ENCODE peak calls at places on chromosomes 6 and 20, in six cellular contexts. V is activated CD8-positive, alpha-beta T cell treated with anti-CD3 and anti-CD28 coated beads for 36 hours; Y is MCF 10A; M is endothelial cell; T is mesothelial cell of epicardium; P is RWPE1. W is an unnamed sample.
A peak's percentile ranks its signal among the peaks of the same experiment; 100 is the strongest.

GRCh38 chr6:141484726-141485125 is 648.0 kb upstream of the GJE1 start:
- DNase-seq in V (peak; percentile 59), Y (no peak), M (no peak), T (no peak), P (no peak), W (no peak)

GRCh38 chr20:10357061-10357708 is 76.8 kb downstream of the MKKS start:
- DNase-seq in V (no peak), Y (no peak), M (no peak), T (no peak), P (no peak), W (no peak)

GRCh38 chr6:17938885-17939284 is 48.5 kb downstream of the KIF13A start:
- DNase-seq in V (no peak), Y (peak; percentile 42), M (no peak), T (no peak), P (peak; percentile 32), W (peak; percentile 35)

GRCh38 chr20:25000268-25000801 is 7.8 kb upstream of the APMAP start:
- DNase-seq in V (no peak), Y (peak; percentile 73), M (no peak), T (peak; percentile 71), P (peak; percentile 91), W (peak; percentile 86)

GRCh38 chr6:3506751-3507388 is 50.0 kb upstream of the SLC22A23 start:
- DNase-seq in V (no peak), Y (peak; percentile 46), M (no peak), T (no peak), P (no peak), W (no peak)

GRCh38 chr6:105043979-105044378 is 87.1 kb downstream of the LIN28B start:
- DNase-seq in V (no peak), Y (no peak), M (no peak), T (no peak), P (no peak), W (no peak)

GRCh38 chr6:53725791-53726575 is 60.4 kb upstream of the KLHL31 start:
- DNase-seq in V (peak; percentile 82), Y (peak; percentile 75), M (peak; percentile 88), T (peak; percentile 84), P (peak; percentile 71), W (peak; percentile 33)

GRCh38 chr6:131754715-131755567 is 44.1 kb upstream of the CTAGE9 start:
- DNase-seq in V (no peak), Y (no peak), M (peak; percentile 23), T (no peak), P (no peak), W (peak; percentile 74)

GRCh38 chr6:154258064-154258757 is 98.4 kb downstream of the IPCEF1 start:
- DNase-seq in V (no peak), Y (no peak), M (no peak), T (no peak), P (no peak), W (no peak)

GRCh38 chr6:14739830-14740229 is 506.0 kb upstream of the JARID2 start:
- DNase-seq in V (no peak), Y (no peak), M (no peak), T (no peak), P (no peak), W (no peak)

GRCh38 chr6:33320315-33321181 is 3.0 kb upstream of the ZBTB22 start:
- DNase-seq in V (no peak), Y (peak; percentile 88), M (no peak), T (no peak), P (peak; percentile 60), W (peak; percentile 93)

GRCh38 chr20:43766395-43766794 is 39.6 kb upstream of the GTSF1L start:
- DNase-seq in V (no peak), Y (no peak), M (no peak), T (no peak), P (no peak), W (no peak)

GRCh38 chr6:14804444-14805210 is 441.2 kb upstream of the JARID2 start:
- DNase-seq in V (no peak), Y (peak; percentile 68), M (no peak), T (peak; percentile 88), P (no peak), W (peak; percentile 93)

GRCh38 chr6:114862809-114863208 is 520.0 kb upstream of the HS3ST5 start:
- DNase-seq in V (no peak), Y (peak; percentile 4), M (no peak), T (no peak), P (peak; percentile 4), W (no peak)

GRCh38 chr20:12653642-12654041 is 355.1 kb upstream of the SPTLC3 start:
- DNase-seq in V (no peak), Y (no peak), M (no peak), T (no peak), P (no peak), W (no peak)

GRCh38 chr20:41138527-41139226 is 1.3 kb downstream of the PLCG1 start:
- DNase-seq in V (peak; percentile 72), Y (no peak), M (no peak), T (no peak), P (peak; percentile 54), W (no peak)

GRCh38 chr20:59519707-59520014 is 84.7 kb upstream of the PHACTR3 start:
- DNase-seq in V (no peak), Y (no peak), M (no peak), T (no peak), P (no peak), W (no peak)

GRCh38 chr20:59515013-59515905 is 89.1 kb upstream of the PHACTR3 start:
- DNase-seq in V (no peak), Y (peak; percentile 75), M (peak; percentile 91), T (peak; percentile 87), P (peak; percentile 91), W (peak; percentile 44)

GRCh38 chr20:59515906-59516209 is 88.5 kb upstream of the PHACTR3 start:
- DNase-seq in V (no peak), Y (no peak), M (no peak), T (no peak), P (no peak), W (no peak)

GRCh38 chr20:59520814-59521213 is 83.5 kb upstream of the PHACTR3 start:
- DNase-seq in V (no peak), Y (no peak), M (no peak), T (no peak), P (no peak), W (no peak)

DNA sequence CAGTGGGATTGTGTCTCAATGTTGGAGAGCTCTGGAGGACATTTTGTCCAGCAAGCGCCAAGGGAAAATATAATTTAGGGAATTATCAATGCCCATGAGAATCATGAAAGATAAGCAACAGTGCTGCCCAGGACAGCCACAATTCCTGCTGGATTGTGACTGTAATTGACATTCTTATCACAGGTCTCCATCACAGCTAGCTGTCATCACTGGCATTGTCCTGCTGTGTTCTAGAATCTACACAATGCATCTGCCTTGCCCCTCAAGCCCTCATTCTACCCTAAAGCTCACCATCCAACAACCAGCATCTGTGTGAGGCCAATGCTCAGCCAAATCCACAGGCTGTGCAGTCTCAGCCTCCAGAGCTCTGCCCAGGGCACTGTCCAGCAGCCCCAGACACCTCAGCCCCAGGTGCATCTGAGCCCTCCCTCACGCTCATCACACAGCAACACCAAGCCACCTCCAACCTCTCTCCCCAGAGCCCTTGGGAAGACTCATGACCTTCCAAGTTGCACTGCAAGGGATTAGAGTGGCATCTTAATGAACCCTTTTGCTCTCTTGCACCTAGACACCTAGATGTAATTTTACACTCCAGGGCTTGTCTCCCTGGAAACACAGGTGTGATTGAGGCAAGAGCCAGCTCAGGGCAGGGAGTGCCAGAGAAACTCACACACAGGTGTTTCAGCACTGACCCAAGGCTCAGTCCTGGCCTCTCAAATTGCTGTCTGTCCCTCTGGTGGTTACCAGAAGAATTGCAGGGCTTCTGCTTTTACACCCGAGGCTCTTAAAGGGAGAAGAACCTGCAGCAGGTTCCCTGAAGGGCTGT is 85.2 kb upstream of the PHACTR3 start:
- DNase-seq in V (peak; percentile 28), Y (peak; percentile 62), M (peak; percentile 49), T (no peak), P (peak; percentile 93), W (peak; percentile 35)
- TF ChIP-seq CTCF in V (peak; percentile 89), Y (peak; percentile 82), M (peak; percentile 93), T (peak; percentile 96), P (peak; percentile 98), W (peak; percentile 88)

DNA sequence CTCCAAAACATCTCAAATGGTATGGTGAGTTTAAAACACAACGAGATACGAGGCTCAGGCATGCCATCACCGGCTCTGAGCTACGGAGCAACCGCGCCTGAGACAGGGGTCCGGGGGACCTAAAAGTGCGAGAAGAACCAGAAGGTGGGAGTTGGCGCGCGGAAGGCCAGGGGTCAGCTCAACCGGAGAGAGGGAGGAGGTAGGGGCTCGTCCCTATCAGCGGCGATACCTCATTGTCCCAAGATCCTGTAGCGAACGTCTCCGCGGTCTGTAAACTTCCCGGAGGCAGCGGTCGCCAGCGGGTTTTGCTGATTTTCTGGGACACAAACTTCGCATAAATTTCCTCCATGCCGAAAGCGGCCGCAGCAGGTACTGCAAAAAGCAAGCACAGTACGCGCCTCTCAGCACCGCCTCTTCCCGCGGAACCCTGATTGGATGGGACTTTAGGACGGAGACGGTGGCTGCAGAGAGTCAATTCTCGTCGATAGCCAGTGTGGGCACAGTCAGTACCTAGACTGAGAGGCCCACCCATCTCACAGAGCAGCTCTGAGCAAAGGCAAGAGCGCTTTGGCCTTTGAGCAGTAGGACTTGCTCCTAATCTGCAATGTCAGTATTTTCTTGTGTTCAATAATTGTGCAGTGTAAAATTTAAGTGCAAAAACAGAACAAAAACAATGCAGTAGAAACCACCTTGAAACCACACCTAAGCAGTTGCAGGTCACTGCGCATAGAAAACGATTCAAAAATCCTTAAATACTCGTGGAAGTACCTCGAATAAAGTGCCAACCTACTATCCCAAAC is at the start of gene NUP43:
- DNase-seq in V (peak; percentile 99), Y (peak; percentile 94), M (peak; percentile 83), T (peak; percentile 82), P (peak; percentile 86), W (peak; percentile 92)
- TF ChIP-seq CTCF in V (peak; percentile 84), Y (peak; percentile 33), M (peak; percentile 75), T (peak; percentile 53), P (peak; percentile 55), W (peak; percentile 75)

GRCh38 chr6:111997078-111997862 is 56.6 kb upstream of the CCN6 start:
- DNase-seq in V (peak; percentile 84), Y (peak; percentile 76), M (peak; percentile 78), T (peak; percentile 82), P (peak; percentile 70), W (peak; percentile 72)
- TF ChIP-seq CTCF in V (peak; percentile 99), Y (peak; percentile 85), M (peak; percentile 88), T (peak; percentile 89), P (peak; percentile 88), W (peak; percentile 97)

GRCh38 chr20:58892126-58892931 is 39.8 kb downstream of the GNAS start:
- DNase-seq in V (peak; percentile 90), Y (peak; percentile 55), M (peak; percentile 79), T (peak; percentile 70), P (peak; percentile 75), W (peak; percentile 43)
- TF ChIP-seq CTCF in V (no peak), Y (no peak), M (no peak), T (no peak), P (no peak), W (peak; percentile 44)

GRCh38 chr20:57667385-57667784 is 42.4 kb downstream of the PMEPA1 start:
- DNase-seq in V (no peak), Y (no peak), M (no peak), T (no peak), P (no peak), W (no peak)
- TF ChIP-seq CTCF in V (no peak), Y (no peak), M (no peak), T (no peak), P (no peak), W (no peak)